ENCODE peak calls at places on chromosome 5, in four cellular contexts. Q is colonic mucosa, D is OCI-LY7, C is right cardiac atrium. W is an unnamed sample.
A peak's percentile ranks its signal among the peaks of the same experiment; 100 is the strongest.

GRCh38 chr5:32241034-32241783 is 67.1 kb upstream of the GOLPH3 start:
- DNase-seq in Q (no peak), D (no peak), C (no peak), W (no peak)

GRCh38 chr5:176152191-176152932 is 85.9 kb upstream of the SIMC1 start:
- DNase-seq in Q (no peak), D (no peak), C (no peak), W (no peak)

GRCh38 chr5:137575847-137576246 is 76.7 kb upstream of the SPOCK1 start:
- DNase-seq in Q (no peak), D (no peak), C (no peak), W (no peak)

GRCh38 chr5:5165541-5166002 is 25.4 kb downstream of the ADAMTS16 start:
- DNase-seq in Q (no peak), D (no peak), C (no peak), W (no peak)

GRCh38 chr5:139696894-139697658 is 48.9 kb downstream of the CXXC5 start:
- DNase-seq in Q (peak; percentile 66), D (no peak), C (peak; percentile 92), W (no peak)

GRCh38 chr5:34674226-34674625 is 18.1 kb downstream of the RAI14 start:
- DNase-seq in Q (no peak), D (no peak), C (no peak), W (peak; percentile 72)

GRCh38 chr5:39713224-39713911 is 288.6 kb upstream of the DAB2 start:
- DNase-seq in Q (no peak), D (no peak), C (no peak), W (no peak)

GRCh38 chr5:98989723-98990122 is 60.9 kb upstream of the CHD1 start:
- DNase-seq in Q (no peak), D (no peak), C (no peak), W (no peak)

GRCh38 chr5:150774145-150774544 is 4.4 kb upstream of the SMIM3 start:
- DNase-seq in Q (no peak), D (no peak), C (no peak), W (no peak)

GRCh38 chr5:31866166-31866565 is 227.2 kb downstream of the PDZD2 start:
- DNase-seq in Q (no peak), D (no peak), C (no peak), W (no peak)

GRCh38 chr5:95726811-95727763 is 4.0 kb upstream of the RHOBTB3 start:
- DNase-seq in Q (no peak), D (no peak), C (no peak), W (no peak)

GRCh38 chr5:95725937-95726810 is 5.0 kb upstream of the RHOBTB3 start:
- DNase-seq in Q (no peak), D (no peak), C (no peak), W (no peak)

GRCh38 chr5:95720094-95720793 is 10.9 kb upstream of the RHOBTB3 start:
- DNase-seq in Q (no peak), D (no peak), C (no peak), W (no peak)

GRCh38 chr5:95725071-95725820 is 5.9 kb upstream of the RHOBTB3 start:
- DNase-seq in Q (no peak), D (no peak), C (no peak), W (no peak)

GRCh38 chr5:95723632-95724369 is 7.3 kb upstream of the RHOBTB3 start:
- DNase-seq in Q (no peak), D (no peak), C (peak; percentile 40), W (no peak)
- H3K27ac ChIP-seq in Q (no peak overlapping the region), D (no peak overlapping the region), C (no peak overlapping the region), W (no peak overlapping the region)

GRCh38 chr5:69129413-69129812 is 35.6 kb downstream of the SLC30A5 start:
- DNase-seq in Q (no peak), D (no peak), C (no peak), W (no peak)
- H3K27ac ChIP-seq in Q (no peak overlapping the region), D (no peak overlapping the region), C (no peak overlapping the region), W (no peak overlapping the region)

GRCh38 chr5:133816791-133817190 is 151.6 kb downstream of the C5orf15 start:
- DNase-seq in Q (no peak), D (no peak), C (no peak), W (no peak)

GRCh38 chr5:133819977-133820471 is 148.4 kb downstream of the C5orf15 start:
- DNase-seq in Q (no peak), D (no peak), C (no peak), W (no peak)

GRCh38 chr5:133818869-133819600 is 149.4 kb downstream of the C5orf15 start:
- DNase-seq in Q (no peak), D (no peak), C (no peak), W (no peak)

GRCh38 chr5:133818031-133818431 is 150.4 kb downstream of the C5orf15 start:
- DNase-seq in Q (no peak), D (no peak), C (peak; percentile 76), W (peak; percentile 32)

GRCh38 chr5:133817456-133817855 is 151.0 kb downstream of the C5orf15 start:
- DNase-seq in Q (no peak), D (no peak), C (no peak), W (no peak)
- H3K27ac ChIP-seq in Q (no peak overlapping the region), D (no peak overlapping the region), C (no peak overlapping the region), W (peak overlapping the region; percentile 60)

DNA sequence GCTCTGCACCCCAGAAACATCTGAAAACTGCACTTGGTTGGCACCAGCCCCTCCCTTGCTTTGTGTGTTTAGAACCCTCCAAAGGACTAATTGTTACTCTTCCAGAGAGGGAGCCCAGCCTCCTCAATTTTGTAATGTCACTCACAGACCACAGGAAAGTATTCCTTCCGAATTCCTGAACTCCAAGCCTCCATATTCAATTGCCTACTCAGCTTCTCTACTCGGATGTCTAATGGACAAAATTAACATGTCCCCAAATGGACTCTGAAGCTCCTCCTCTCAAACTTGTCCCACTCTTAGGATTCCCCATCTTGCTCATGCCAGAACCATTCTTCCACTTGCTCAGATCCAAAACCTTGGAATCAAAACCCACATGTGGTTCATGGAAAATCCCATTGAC is 3.9 kb upstream of the TMEM171 start:
- DNase-seq in Q (no peak), D (no peak), C (no peak), W (no peak)
- H3K27ac ChIP-seq in Q (no peak overlapping the region), D (no peak overlapping the region), C (no peak overlapping the region), W (no peak overlapping the region)

GRCh38 chr5:73022480-73023169 is 66.8 kb downstream of the FCHO2 start:
- DNase-seq in Q (no peak), D (no peak), C (no peak), W (no peak)
- H3K27ac ChIP-seq in Q (no peak overlapping the region), D (no peak overlapping the region), C (no peak overlapping the region), W (peak overlapping the region; percentile 60)

DNA sequence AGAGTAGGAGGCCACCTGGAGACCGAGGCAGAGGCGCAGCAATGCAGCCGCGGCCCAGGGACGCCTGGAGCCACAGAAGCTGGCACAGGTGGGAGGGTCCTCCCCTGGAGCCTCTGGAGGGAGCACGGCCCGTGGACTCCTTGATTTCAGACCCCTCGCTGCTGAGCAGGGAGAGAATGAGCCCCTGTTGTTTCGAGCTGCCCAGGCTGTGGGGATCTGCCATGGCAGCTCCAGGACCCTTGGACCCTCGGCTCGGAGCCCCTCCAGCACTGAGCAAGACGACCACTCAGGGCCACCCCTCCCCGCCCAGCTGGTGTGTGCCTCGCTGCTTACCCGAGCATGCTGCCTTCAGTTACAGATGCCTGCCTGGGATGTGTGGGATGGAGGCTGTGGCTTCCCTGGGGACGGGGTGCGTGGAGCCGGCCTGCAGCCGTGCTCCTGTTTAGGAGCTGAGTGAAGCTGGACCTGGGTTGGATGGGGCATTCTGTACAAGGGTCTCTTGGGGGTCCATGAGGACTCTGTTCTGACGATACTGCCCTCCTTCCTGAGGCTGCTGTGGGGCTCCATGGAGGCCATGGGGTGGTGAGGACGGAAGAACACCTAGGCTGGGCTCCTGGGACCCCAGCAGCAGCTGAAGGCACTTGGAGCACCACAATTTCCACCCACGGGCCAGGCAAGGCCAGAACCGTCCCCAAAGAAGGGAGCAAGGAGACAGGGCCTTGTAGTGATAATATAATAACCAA is 115.1 kb upstream of the LPCAT1 start:
- DNase-seq in Q (no peak), D (no peak), C (no peak), W (peak; percentile 54)
- H3K27ac ChIP-seq in Q (no peak overlapping the region), D (no peak overlapping the region), C (no peak overlapping the region), W (no peak overlapping the region)

DNA sequence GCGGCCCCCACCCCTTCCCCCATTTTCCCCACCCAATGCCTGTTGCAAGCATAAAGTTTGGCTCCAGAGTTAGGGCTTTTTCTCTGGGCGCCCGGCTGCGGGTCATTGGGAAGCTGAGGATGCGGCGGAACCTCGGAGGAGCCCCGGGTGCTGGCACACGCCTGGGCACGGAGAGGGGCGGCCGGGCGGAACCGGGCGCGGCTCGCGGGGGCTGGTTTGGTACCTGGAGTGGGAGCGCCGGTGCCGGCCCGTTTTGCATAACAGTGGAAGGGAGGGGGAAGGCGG is 1.2 kb downstream of the PPARGC1B start:
- DNase-seq in Q (no peak), D (no peak), C (no peak), W (no peak)
- H3K27ac ChIP-seq in Q (peak overlapping the region; percentile 92), D (peak overlapping the region; percentile 66), C (peak overlapping the region; percentile 74), W (no peak overlapping the region)

DNA sequence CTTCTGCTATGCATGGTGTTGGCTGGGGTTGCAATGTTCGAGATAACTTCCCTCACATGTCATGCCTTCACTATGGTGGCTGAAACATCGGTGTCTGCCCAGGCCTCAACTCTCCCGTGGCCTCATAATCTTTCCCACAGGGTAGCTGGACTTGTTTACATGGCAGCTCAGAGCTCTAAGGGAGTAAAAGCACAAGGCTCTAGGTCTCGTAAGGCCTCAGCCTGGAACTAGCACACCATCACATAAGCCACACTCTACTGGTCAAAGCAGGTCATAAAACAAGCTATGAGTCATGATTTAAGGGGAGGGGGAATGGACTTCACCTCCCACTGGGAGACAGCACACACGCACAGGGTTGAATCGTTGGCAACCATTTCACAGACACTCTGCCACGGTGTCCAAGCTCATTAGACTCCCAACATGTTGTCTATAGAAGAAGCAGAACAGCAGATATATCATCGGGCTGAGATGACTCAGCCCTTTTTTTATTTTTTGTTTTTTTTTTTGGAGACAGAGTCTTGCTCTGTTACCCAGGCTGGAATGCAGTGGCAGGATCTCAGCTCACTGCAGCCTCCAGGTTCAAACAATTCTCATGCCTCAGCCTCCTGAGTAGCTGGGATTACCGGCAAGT is 66.8 kb upstream of the IL17B start:
- DNase-seq in Q (no peak), D (no peak), C (no peak), W (no peak)
- H3K27ac ChIP-seq in Q (peak overlapping the region; percentile 4), D (no peak overlapping the region), C (peak overlapping the region; percentile 87), W (peak overlapping the region; percentile 76)

GRCh38 chr5:174348582-174348981 is 303.1 kb downstream of the NSG2 start:
- DNase-seq in Q (no peak), D (no peak), C (peak; percentile 26), W (no peak)
- H3K27ac ChIP-seq in Q (no peak overlapping the region), D (no peak overlapping the region), C (no peak overlapping the region), W (peak overlapping the region; percentile 81)